ENCODE peak calls at places on chromosomes 16 and 17, in six cellular contexts. One of them, this sample, is unnamed.

GRCh38 chr17:61361084-61361483 is 38.6 kb upstream of the TBX2 start:
- DNase-seq in prostate gland: no peak
- DNase-seq in nephron progenitor cell: no peak
- DNase-seq in vagina: no peak
- DNase-seq in A549: no peak
- DNase-seq in cardiac muscle cell: peak; percentile 88
- DNase-seq in this sample: no peak

GRCh38 chr17:75689441-75689873 is 22.3 kb downstream of the SAP30BP start:
- DNase-seq in cardiac muscle cell: no peak
- DNase-seq in vagina: no peak
- DNase-seq in nephron progenitor cell: no peak
- DNase-seq in A549: no peak
- DNase-seq in prostate gland: no peak
- DNase-seq in this sample: no peak

GRCh38 chr16:67761924-67762323 is 42.8 kb upstream of the GFOD2 start:
- DNase-seq in A549: no peak
- DNase-seq in vagina: no peak
- DNase-seq in cardiac muscle cell: no peak
- DNase-seq in nephron progenitor cell: no peak
- DNase-seq in prostate gland: no peak
- DNase-seq in this sample: no peak

GRCh38 chr17:7737601-7738000 is 20.1 kb downstream of the DNAH2 start:
- DNase-seq in A549: no peak
- DNase-seq in nephron progenitor cell: no peak
- DNase-seq in prostate gland: no peak
- DNase-seq in vagina: no peak
- DNase-seq in cardiac muscle cell: no peak
- DNase-seq in this sample: no peak

GRCh38 chr16:30744146-30744545 is 4.1 kb upstream of the PHKG2 start:
- DNase-seq in cardiac muscle cell: no peak
- DNase-seq in A549: no peak
- DNase-seq in prostate gland: no peak
- DNase-seq in vagina: no peak
- DNase-seq in nephron progenitor cell: no peak
- DNase-seq in this sample: no peak

GRCh38 chr17:66451188-66452149 is 149.1 kb downstream of the PRKCA start:
- DNase-seq in A549: peak; percentile 62
- DNase-seq in cardiac muscle cell: no peak
- DNase-seq in nephron progenitor cell: peak; percentile 17
- DNase-seq in prostate gland: no peak
- DNase-seq in vagina: no peak
- DNase-seq in this sample: no peak

GRCh38 chr16:48531011-48531962 is 78.7 kb downstream of the N4BP1 start:
- DNase-seq in cardiac muscle cell: peak; percentile 71
- DNase-seq in nephron progenitor cell: peak; percentile 36
- DNase-seq in A549: no peak
- DNase-seq in vagina: no peak
- DNase-seq in prostate gland: no peak
- DNase-seq in this sample: no peak

GRCh38 chr17:64657610-64658125 is 4.4 kb downstream of the SMURF2 start:
- DNase-seq in cardiac muscle cell: no peak
- DNase-seq in nephron progenitor cell: no peak
- DNase-seq in A549: no peak
- DNase-seq in vagina: no peak
- DNase-seq in prostate gland: no peak
- DNase-seq in this sample: no peak

GRCh38 chr17:55577687-55578086 is 66.4 kb upstream of the SMIM36 start:
- DNase-seq in prostate gland: no peak
- DNase-seq in cardiac muscle cell: no peak
- DNase-seq in vagina: no peak
- DNase-seq in nephron progenitor cell: no peak
- DNase-seq in A549: no peak
- DNase-seq in this sample: no peak

GRCh38 chr16:35134471-35134870 is 1675.1 kb downstream of the TP53TG3F start:
- DNase-seq in vagina: no peak
- DNase-seq in A549: no peak
- DNase-seq in cardiac muscle cell: no peak
- DNase-seq in prostate gland: no peak
- DNase-seq in nephron progenitor cell: no peak
- DNase-seq in this sample: no peak

GRCh38 chr16:88810868-88811599 is 694 bp downstream of the APRT start:
- DNase-seq in cardiac muscle cell: peak; percentile 88
- DNase-seq in vagina: no peak
- DNase-seq in A549: peak; percentile 87
- DNase-seq in nephron progenitor cell: peak; percentile 58
- DNase-seq in prostate gland: peak; percentile 64
- DNase-seq in this sample: peak; percentile 42

GRCh38 chr17:81329279-81329926 is 34.3 kb upstream of the SLC38A10 start:
- DNase-seq in vagina: no peak
- DNase-seq in prostate gland: peak; percentile 94
- DNase-seq in A549: peak; percentile 93
- DNase-seq in nephron progenitor cell: peak; percentile 64
- DNase-seq in cardiac muscle cell: peak; percentile 86
- DNase-seq in this sample: no peak

GRCh38 chr17:76434870-76435269 is 18.1 kb downstream of the UBE2O start:
- DNase-seq in prostate gland: no peak
- DNase-seq in nephron progenitor cell: no peak
- DNase-seq in vagina: no peak
- DNase-seq in A549: no peak
- DNase-seq in cardiac muscle cell: no peak
- DNase-seq in this sample: no peak

GRCh38 chr17:82821554-82821953 is 18.3 kb downstream of the ZNF750 start:
- DNase-seq in nephron progenitor cell: no peak
- DNase-seq in cardiac muscle cell: no peak
- DNase-seq in prostate gland: no peak
- DNase-seq in vagina: no peak
- DNase-seq in A549: no peak
- DNase-seq in this sample: no peak

GRCh38 chr17:67211742-67212141 is 33.3 kb downstream of the HELZ start:
- DNase-seq in prostate gland: no peak
- DNase-seq in A549: no peak
- DNase-seq in vagina: no peak
- DNase-seq in cardiac muscle cell: peak; percentile 71
- DNase-seq in nephron progenitor cell: no peak
- DNase-seq in this sample: no peak

GRCh38 chr17:12574525-12574924 is 91.2 kb upstream of the MYOCD start:
- DNase-seq in cardiac muscle cell: no peak
- DNase-seq in prostate gland: no peak
- DNase-seq in A549: no peak
- DNase-seq in nephron progenitor cell: no peak
- DNase-seq in vagina: no peak
- DNase-seq in this sample: no peak

GRCh38 chr17:7572338-7572587 is 7.2 kb upstream of the CD68 start:
- DNase-seq in cardiac muscle cell: no peak
- DNase-seq in A549: no peak
- DNase-seq in vagina: no peak
- DNase-seq in nephron progenitor cell: no peak
- DNase-seq in prostate gland: no peak
- DNase-seq in this sample: no peak

GRCh38 chr17:42775534-42776098 is 2.4 kb downstream of the VPS25 start:
- DNase-seq in nephron progenitor cell: no peak
- DNase-seq in cardiac muscle cell: peak; percentile 49
- DNase-seq in A549: no peak
- DNase-seq in vagina: no peak
- DNase-seq in prostate gland: no peak
- DNase-seq in this sample: no peak

GRCh38 chr16:17497648-17498047 is 26.9 kb upstream of the XYLT1 start:
- DNase-seq in vagina: peak; percentile 16
- DNase-seq in nephron progenitor cell: no peak
- DNase-seq in cardiac muscle cell: no peak
- DNase-seq in prostate gland: no peak
- DNase-seq in A549: no peak
- DNase-seq in this sample: no peak

GRCh38 chr17:63304704-63305261 is 141.3 kb downstream of the CYB561 start:
- DNase-seq in cardiac muscle cell: no peak
- DNase-seq in A549: no peak
- DNase-seq in nephron progenitor cell: no peak
- DNase-seq in prostate gland: no peak
- DNase-seq in vagina: no peak
- DNase-seq in this sample: no peak

GRCh38 chr16:3881499-3881995 is 1.0 kb upstream of the CREBBP start:
- DNase-seq in prostate gland: no peak
- DNase-seq in nephron progenitor cell: no peak
- DNase-seq in cardiac muscle cell: no peak
- DNase-seq in A549: no peak
- DNase-seq in vagina: no peak
- DNase-seq in this sample: no peak

GRCh38 chr17:1762906-1763829 is 1.3 kb downstream of the SERPINF1 start:
- DNase-seq in A549: peak; percentile 38
- DNase-seq in vagina: no peak
- DNase-seq in nephron progenitor cell: no peak
- DNase-seq in cardiac muscle cell: peak; percentile 92
- DNase-seq in prostate gland: peak; percentile 57
- DNase-seq in this sample: no peak

GRCh38 chr16:14088155-14088753 is 17.1 kb downstream of the MRTFB start:
- DNase-seq in vagina: no peak
- DNase-seq in prostate gland: no peak
- DNase-seq in cardiac muscle cell: peak; percentile 44
- DNase-seq in nephron progenitor cell: no peak
- DNase-seq in A549: no peak
- DNase-seq in this sample: no peak

GRCh38 chr17:73396429-73397277 is 84.9 kb upstream of the CDC42EP4 start:
- DNase-seq in vagina: no peak
- DNase-seq in nephron progenitor cell: no peak
- DNase-seq in A549: no peak
- DNase-seq in cardiac muscle cell: no peak
- DNase-seq in prostate gland: no peak
- DNase-seq in this sample: no peak

DNA sequence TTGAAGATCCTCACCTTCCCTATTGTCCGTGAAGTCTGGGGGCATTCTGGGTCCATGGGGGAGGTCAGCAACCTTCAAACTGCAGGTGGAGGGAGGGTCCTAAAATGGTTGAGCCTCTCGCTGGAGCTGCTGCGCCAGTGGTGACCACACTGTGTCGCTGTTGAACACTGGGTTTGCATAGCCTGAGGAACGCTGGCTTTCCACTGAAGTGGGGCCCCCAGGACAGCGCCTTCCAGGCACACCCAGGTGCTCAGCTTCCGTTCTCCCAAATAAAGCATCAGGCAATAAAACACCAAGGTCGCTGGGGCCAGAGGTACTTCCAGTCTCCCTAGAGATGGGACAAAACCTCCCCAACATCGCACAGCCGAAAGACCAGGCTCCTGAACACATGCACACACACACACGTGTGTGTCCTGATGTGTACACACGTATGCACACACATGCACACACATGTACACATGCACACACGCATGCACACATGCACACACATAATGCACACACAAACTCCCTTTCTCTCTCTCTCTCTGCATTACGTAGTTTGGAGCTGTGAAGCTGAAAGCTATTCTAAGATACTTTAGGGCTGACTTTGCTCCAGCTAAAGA is 120.6 kb downstream of the IRF8 start:
- DNase-seq in prostate gland: no peak
- DNase-seq in A549: peak; percentile 22
- DNase-seq in cardiac muscle cell: no peak
- DNase-seq in nephron progenitor cell: peak; percentile 49
- DNase-seq in vagina: no peak
- DNase-seq in this sample: no peak
- TF ChIP-seq CTCF in prostate gland: no peak
- TF ChIP-seq CTCF in A549: no peak
- TF ChIP-seq CTCF in cardiac muscle cell: peak; percentile 33
- TF ChIP-seq CTCF in nephron progenitor cell: peak; percentile 43
- TF ChIP-seq CTCF in vagina: no peak
- TF ChIP-seq CTCF in this sample: peak; percentile 41

GRCh38 chr16:58506241-58507194 is 6.6 kb downstream of the NDRG4 start:
- DNase-seq in cardiac muscle cell: no peak
- DNase-seq in A549: no peak
- DNase-seq in vagina: no peak
- DNase-seq in nephron progenitor cell: no peak
- DNase-seq in prostate gland: no peak
- DNase-seq in this sample: no peak
- TF ChIP-seq CTCF in cardiac muscle cell: no peak
- TF ChIP-seq CTCF in A549: no peak
- TF ChIP-seq CTCF in vagina: no peak
- TF ChIP-seq CTCF in nephron progenitor cell: no peak
- TF ChIP-seq CTCF in prostate gland: no peak
- TF ChIP-seq CTCF in this sample: no peak

DNA sequence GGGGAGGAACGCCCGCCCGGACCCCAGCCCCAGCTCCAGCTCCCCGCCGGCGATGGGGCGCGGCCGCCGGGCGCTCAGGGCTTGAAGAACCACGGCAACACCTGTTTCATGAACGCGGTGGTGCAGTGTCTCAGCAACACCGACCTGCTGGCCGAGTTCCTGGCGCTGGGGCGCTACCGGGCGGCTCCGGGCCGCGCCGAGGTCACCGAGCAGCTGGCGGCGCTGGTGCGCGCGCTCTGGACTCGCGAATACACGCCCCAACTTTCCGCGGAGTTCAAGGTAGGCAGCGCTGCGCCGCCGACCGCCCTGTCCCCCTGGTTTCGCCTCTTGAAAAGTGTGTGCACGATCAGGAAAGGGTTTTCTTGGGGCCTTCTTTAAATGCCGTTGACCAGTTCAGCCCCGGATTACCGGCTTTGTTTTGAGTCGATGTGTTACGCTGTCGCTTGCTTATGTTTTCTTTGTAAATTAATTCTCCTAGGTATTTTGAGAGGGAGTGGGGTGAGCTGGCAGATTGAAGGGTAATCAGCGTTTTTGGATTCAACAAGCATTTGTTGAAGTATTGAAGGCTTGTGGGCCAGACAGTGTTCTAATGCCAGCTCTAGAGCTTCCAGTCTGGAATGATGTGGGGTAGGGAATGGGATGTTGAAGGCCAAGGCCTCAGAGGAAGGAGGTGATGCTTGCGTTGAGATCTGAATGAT is 690 bp downstream of the USP43 start:
- DNase-seq in cardiac muscle cell: peak; percentile 11
- DNase-seq in nephron progenitor cell: peak; percentile 69
- DNase-seq in vagina: no peak
- DNase-seq in prostate gland: peak; percentile 63
- DNase-seq in A549: peak; percentile 82
- DNase-seq in this sample: peak; percentile 60
- TF ChIP-seq CTCF in cardiac muscle cell: no peak
- TF ChIP-seq CTCF in nephron progenitor cell: no peak
- TF ChIP-seq CTCF in vagina: no peak
- TF ChIP-seq CTCF in prostate gland: peak; percentile 24
- TF ChIP-seq CTCF in A549: peak; percentile 55
- TF ChIP-seq CTCF in this sample: no peak

GRCh38 chr16:1809281-1809801 is 15.8 kb upstream of the IGFALS start:
- DNase-seq in nephron progenitor cell: no peak
- DNase-seq in cardiac muscle cell: no peak
- DNase-seq in vagina: no peak
- DNase-seq in A549: peak; percentile 50
- DNase-seq in prostate gland: no peak
- DNase-seq in this sample: no peak
- TF ChIP-seq CTCF in nephron progenitor cell: no peak
- TF ChIP-seq CTCF in cardiac muscle cell: no peak
- TF ChIP-seq CTCF in vagina: no peak
- TF ChIP-seq CTCF in A549: no peak
- TF ChIP-seq CTCF in prostate gland: no peak
- TF ChIP-seq CTCF in this sample: no peak

GRCh38 chr17:2796164-2797140 is at the start of gene RAP1GAP2:
- DNase-seq in vagina: no peak
- DNase-seq in nephron progenitor cell: no peak
- DNase-seq in A549: no peak
- DNase-seq in cardiac muscle cell: no peak
- DNase-seq in prostate gland: no peak
- DNase-seq in this sample: no peak
- TF ChIP-seq CTCF in vagina: no peak
- TF ChIP-seq CTCF in nephron progenitor cell: no peak
- TF ChIP-seq CTCF in A549: no peak
- TF ChIP-seq CTCF in cardiac muscle cell: no peak
- TF ChIP-seq CTCF in prostate gland: no peak
- TF ChIP-seq CTCF in this sample: no peak